ENCODE peak calls at places on chromosomes 7 and 10, in four cellular contexts. K is K562, A is SK-N-SH, V is HepG2. W is an unnamed sample.

GRCh38 chr7:17056491-17057142 is 174.8 kb upstream of the AGR3 start:
- DNase-seq in V (no peak), K (no peak), A (no peak), W (no peak)

GRCh38 chr10:50326757-50327701 is 75.7 kb upstream of the ASAH2 start:
- DNase-seq in A (no peak), K (peak; percentile 91), V (no peak), W (no peak)

GRCh38 chr10:2908851-2909630 is 158.3 kb upstream of the PFKP start:
- DNase-seq in V (no peak), K (no peak), A (no peak), W (no peak)

GRCh38 chr10:12876266-12876665 is 125.2 kb downstream of the CCDC3 start:
- DNase-seq in V (no peak), K (no peak), A (no peak), W (no peak)

GRCh38 chr10:125160856-125161569 is 650 bp upstream of the CTBP2 start:
- DNase-seq in A (peak; percentile 93), V (no peak), K (peak; percentile 82), W (no peak)

GRCh38 chr7:149427893-149428292 is 33.0 kb downstream of the ZNF777 start:
- DNase-seq in V (no peak), A (no peak), K (no peak), W (no peak)

GRCh38 chr10:33410096-33410859 is 75.8 kb upstream of the NRP1 start:
- DNase-seq in K (no peak), A (no peak), V (no peak), W (no peak)

GRCh38 chr7:125670926-125671572 is 741.4 kb upstream of the POT1 start:
- DNase-seq in A (peak; percentile 24), K (peak; percentile 27), V (peak; percentile 9), W (no peak)

GRCh38 chr10:43606323-43607198 is at the start of gene ZNF485:
- DNase-seq in A (peak; percentile 91), K (peak; percentile 89), V (peak; percentile 23), W (no peak)

GRCh38 chr10:72333111-72334012 is 21.4 kb downstream of the DNAJB12 start:
- DNase-seq in V (no peak), K (no peak), A (no peak), W (no peak)

GRCh38 chr7:102326156-102326914 is 29.9 kb downstream of the SPDYE6 start:
- DNase-seq in K (no peak), V (no peak), A (no peak), W (no peak)

GRCh38 chr10:117168135-117168674 is 29.1 kb upstream of the KCNK18 start:
- DNase-seq in A (peak; percentile 96), V (no peak), K (peak; percentile 84), W (no peak)

GRCh38 chr10:79277579-79277978 is 69.7 kb upstream of the PPIF start:
- DNase-seq in K (no peak), A (no peak), V (no peak), W (no peak)

GRCh38 chr10:80055760-80056159 is 22.7 kb upstream of the TMEM254 start:
- DNase-seq in V (no peak), A (no peak), K (no peak), W (no peak)

GRCh38 chr7:44213872-44214595 is 13.3 kb downstream of the YKT6 start:
- DNase-seq in V (peak; percentile 56), A (peak; percentile 84), K (peak; percentile 55), W (no peak)

GRCh38 chr10:128097783-128098182 is 28.4 kb downstream of the MKI67 start:
- DNase-seq in A (no peak), K (no peak), V (no peak), W (no peak)

GRCh38 chr7:95794917-95795515 is 22.7 kb downstream of the DYNC1I1 start:
- DNase-seq in K (peak; percentile 70), A (peak; percentile 26), V (peak; percentile 24), W (no peak)

GRCh38 chr10:108204528-108205313 is 1040.2 kb upstream of the SORCS1 start:
- DNase-seq in V (no peak), K (peak; percentile 19), A (peak; percentile 20), W (peak; percentile 11)

GRCh38 chr7:42980514-42980913 is 48.3 kb downstream of the MRPL32 start:
- DNase-seq in V (no peak), K (no peak), A (no peak), W (no peak)

GRCh38 chr10:124712704-124713407 is 31.3 kb downstream of the FAM53B start:
- DNase-seq in V (peak; percentile 27), A (no peak), K (no peak), W (no peak)

GRCh38 chr10:102815790-102816549 is 21.2 kb downstream of the CYP17A1 start:
- DNase-seq in V (no peak), A (no peak), K (no peak), W (no peak)

GRCh38 chr7:63899691-63900393 is 98.8 kb upstream of the ZNF722 start:
- DNase-seq in A (peak; percentile 95), V (no peak), K (peak; percentile 50), W (no peak)

GRCh38 chr10:73456187-73456890 is 23.0 kb upstream of the MSS51 start:
- DNase-seq in K (peak; percentile 79), A (no peak), V (no peak), W (no peak)

GRCh38 chr7:859368-860030 is 16.9 kb upstream of the GET4 start:
- DNase-seq in K (peak; percentile 34), V (no peak), A (no peak), W (no peak)

GRCh38 chr10:110354322-110354766 is 49.6 kb upstream of the SMNDC1 start:
- DNase-seq in K (peak; percentile 54), A (peak; percentile 74), V (peak; percentile 41), W (peak; percentile 58)

GRCh38 chr10:13971586-13972475 is 358.9 kb downstream of the FRMD4A start:
- DNase-seq in V (no peak), A (no peak), K (no peak), W (no peak)

GRCh38 chr7:107638594-107638993 is 22.0 kb upstream of the SLC26A4 start:
- DNase-seq in A (no peak), V (no peak), K (no peak), W (peak; percentile 75)

GRCh38 chr7:99326408-99326782 is 697 bp downstream of the ARPC1A start:
- DNase-seq in K (no peak), V (no peak), A (no peak), W (no peak)

GRCh38 chr7:20578257-20578771 is 37.2 kb upstream of the ABCB5 start:
- DNase-seq in A (no peak), V (no peak), K (no peak), W (no peak)

GRCh38 chr10:57593983-57594573 is 673.6 kb downstream of the IPMK start:
- DNase-seq in A (peak; percentile 11), V (no peak), K (no peak), W (no peak)

GRCh38 chr10:53843691-53844362 is 957.2 kb downstream of the PCDH15 start:
- DNase-seq in V (no peak), K (no peak), A (no peak), W (no peak)

GRCh38 chr10:33539137-33539536 is 204.7 kb upstream of the NRP1 start:
- DNase-seq in A (no peak), K (no peak), V (no peak), W (no peak)

GRCh38 chr7:37289347-37289746 is 159.3 kb downstream of the ELMO1 start:
- DNase-seq in V (no peak), A (peak; percentile 54), K (no peak), W (no peak)

GRCh38 chr10:64762861-64763260 is 1241.7 kb downstream of the REEP3 start:
- DNase-seq in K (no peak), A (no peak), V (no peak), W (no peak)

GRCh38 chr7:34762769-34763168 is 104.8 kb downstream of the NPSR1 start:
- DNase-seq in V (no peak), K (no peak), A (no peak), W (no peak)

GRCh38 chr10:89845541-89846275 is 144.3 kb downstream of the KIF20B start:
- DNase-seq in A (no peak), K (no peak), V (no peak), W (no peak)

GRCh38 chr10:103155485-103156085 is 37.5 kb downstream of the NT5C2 start:
- DNase-seq in A (no peak), K (no peak), V (peak; percentile 34), W (no peak)

GRCh38 chr10:120005408-120006280 is 113.1 kb downstream of the SEC23IP start:
- DNase-seq in K (peak; percentile 42), A (no peak), V (no peak), W (no peak)

GRCh38 chr7:76509931-76510877 is at the start of gene UPK3B:
- DNase-seq in K (no peak), V (no peak), A (peak; percentile 69), W (no peak)

GRCh38 chr7:15503603-15504280 is 58.1 kb downstream of the AGMO start:
- DNase-seq in K (no peak), V (no peak), A (no peak), W (no peak)
- TF ChIP-seq NFIC in K (no peak), V (no peak), A (no peak), W (no peak)

DNA sequence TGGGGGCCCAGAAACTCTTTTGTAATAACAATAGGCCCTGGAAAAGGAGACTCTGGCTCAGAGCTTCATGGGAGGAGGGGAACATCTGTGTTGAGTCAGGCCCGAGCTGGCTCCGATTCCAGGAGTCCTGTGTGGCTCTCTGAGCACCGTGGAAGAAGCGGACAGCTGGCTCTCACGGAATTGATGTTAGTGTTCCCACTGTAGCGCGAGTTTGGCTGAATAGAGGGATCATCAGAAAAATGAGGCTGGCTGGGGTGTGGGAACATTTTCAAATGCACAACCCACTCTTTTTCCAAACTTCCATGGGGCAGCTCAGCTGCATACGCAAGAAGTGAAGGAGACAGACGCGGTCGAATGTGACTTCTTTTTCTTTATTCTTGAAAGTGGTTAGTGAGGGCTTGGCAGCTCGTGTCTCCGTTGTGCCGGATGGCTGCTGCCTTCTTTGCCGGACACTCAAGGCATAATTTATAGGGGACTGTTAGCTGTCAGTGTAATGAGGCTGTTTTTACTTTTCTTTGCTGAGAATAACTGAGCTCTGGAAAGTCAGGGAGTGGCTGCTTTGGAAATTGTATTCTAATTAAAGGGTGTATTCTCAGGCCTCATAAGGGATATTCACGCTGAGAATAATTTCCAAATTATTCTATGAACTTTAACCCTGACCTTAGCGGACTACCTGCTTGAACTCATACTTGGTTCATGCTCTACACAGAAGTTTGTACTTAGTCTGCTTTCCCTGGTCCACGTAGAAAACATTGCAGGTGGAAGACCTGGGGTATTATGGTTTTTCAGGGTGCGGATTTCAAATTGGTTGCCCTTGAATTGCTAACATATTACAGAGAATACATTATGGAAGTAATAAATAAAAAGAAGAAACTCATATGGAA is 23.1 kb downstream of the MDFIC start:
- DNase-seq in A (no peak), V (no peak), K (no peak), W (no peak)
- TF ChIP-seq NFIC in A (peak; percentile 23), V (no peak), K (no peak), W (no peak)

DNA sequence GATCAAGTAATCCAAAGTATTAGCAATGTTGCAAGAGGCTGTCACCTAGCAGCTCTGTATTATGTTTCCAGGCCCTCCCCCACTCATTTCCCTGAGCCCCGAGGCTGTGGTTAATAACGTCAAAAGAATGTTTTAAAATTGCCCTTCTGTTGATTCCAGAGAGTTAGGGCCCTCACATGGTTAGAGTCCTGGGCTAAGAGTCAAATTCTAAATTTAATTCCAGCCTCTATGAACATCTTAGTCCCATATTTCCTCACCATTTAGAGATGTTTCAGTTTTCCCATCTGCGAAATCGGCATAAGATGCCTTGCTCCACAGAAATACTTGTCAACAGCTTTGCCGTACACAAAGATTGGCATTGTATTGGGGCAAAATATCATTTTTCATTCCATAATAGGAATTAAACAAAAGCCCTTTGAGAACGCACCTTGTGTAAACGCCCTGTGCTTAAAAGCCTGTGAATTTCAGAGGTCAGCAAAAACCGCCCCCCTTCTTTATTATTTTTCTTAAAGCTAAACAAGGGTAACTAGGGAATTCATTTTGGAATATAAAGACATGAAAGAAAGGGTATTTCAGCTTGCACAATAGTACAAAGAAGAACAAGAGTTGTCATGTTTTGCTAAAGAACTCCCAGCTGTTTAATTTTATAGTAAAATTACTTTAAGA is 135.8 kb downstream of the ARID5B start:
- DNase-seq in V (peak; percentile 79), K (no peak), A (no peak), W (no peak)
- TF ChIP-seq NFIC in V (peak; percentile 36), K (no peak), A (peak; percentile 70), W (no peak)

GRCh38 chr10:81303656-81304055 is 571.3 kb upstream of the NRG3 start:
- DNase-seq in A (no peak), K (no peak), V (no peak), W (no peak)
- TF ChIP-seq NFIC in A (no peak), K (no peak), V (no peak), W (no peak)

W was measured in GM12878.